ENCODE peak calls at places on chromosomes 7 and 10, in seven cellular contexts. X is stimulated activated CD4-positive, alpha-beta T cell treated with anti-CD3 and anti-CD28 coated beads, Interleukin-2, amount 100 ng/mL, for 48 hours; G is lung; A is tibial artery; S is choroid plexus epithelial cell; F is LoVo; H is brain pericyte. L is an unnamed sample.

GRCh38 chr10:115866174-115866573 is 406.8 kb downstream of the GFRA1 start:
- DNase-seq in H (no peak), S (no peak), A (no peak), X (no peak), G (no peak), F (no peak), L (no peak)

GRCh38 chr7:120843121-120843520 is 14.8 kb downstream of the TSPAN12 start:
- DNase-seq in A (no peak), F (no peak), H (no peak), G (no peak), X (no peak), S (no peak), L (no peak)

GRCh38 chr7:116736927-116737715 is 65.1 kb downstream of the MET start:
- DNase-seq in X (no peak), A (no peak), F (no peak), S (peak; percentile 83), G (peak; percentile 42), H (no peak), L (no peak)

GRCh38 chr10:113096111-113097045 is 146.3 kb downstream of the TCF7L2 start:
- DNase-seq in H (no peak), S (no peak), X (no peak), A (peak; percentile 64), G (no peak), F (no peak), L (peak; percentile 39)

GRCh38 chr10:110919971-110920881 is 822 bp downstream of the SHOC2 start:
- DNase-seq in A (peak; percentile 75), F (peak; percentile 47), S (peak; percentile 60), H (no peak), G (peak; percentile 45), X (no peak), L (peak; percentile 48)

GRCh38 chr10:128091636-128092210 is 34.5 kb downstream of the MKI67 start:
- DNase-seq in H (no peak), G (no peak), F (no peak), X (no peak), A (peak; percentile 31), S (no peak), L (no peak)

GRCh38 chr7:73341877-73342276 is 13.9 kb downstream of the FKBP6 start:
- DNase-seq in X (no peak), G (no peak), H (no peak), F (peak; percentile 40), A (no peak), S (peak; percentile 93), L (no peak)

GRCh38 chr10:16967000-16967865 is 150.0 kb upstream of the RSU1 start:
- DNase-seq in F (no peak), S (peak; percentile 90), A (no peak), G (no peak), H (peak; percentile 63), X (peak; percentile 6), L (no peak)

GRCh38 chr7:85023066-85023687 is 163.7 kb downstream of the SEMA3D start:
- DNase-seq in S (peak; percentile 74), H (no peak), G (no peak), F (peak; percentile 61), A (no peak), X (peak; percentile 16), L (no peak)

GRCh38 chr7:135353832-135354231 is 120.2 kb downstream of the STRA8 start:
- DNase-seq in S (peak; percentile 8), H (no peak), X (no peak), F (no peak), G (no peak), A (no peak), L (no peak)

GRCh38 chr7:3338161-3338560 is 37.1 kb downstream of the SDK1 start:
- DNase-seq in G (no peak), A (no peak), S (no peak), H (no peak), F (no peak), X (no peak), L (no peak)

GRCh38 chr7:98073047-98073446 is 33.6 kb upstream of the LMTK2 start:
- DNase-seq in S (no peak), F (no peak), A (peak; percentile 46), H (no peak), G (no peak), X (no peak), L (no peak)

GRCh38 chr10:99531026-99531695 is 1.6 kb upstream of the NKX2-3 start:
- DNase-seq in A (no peak), G (no peak), S (no peak), X (no peak), F (no peak), H (no peak), L (no peak)

GRCh38 chr7:125257617-125258016 is 328.0 kb upstream of the POT1 start:
- DNase-seq in A (no peak), G (no peak), F (no peak), S (no peak), H (no peak), X (no peak), L (no peak)